ENCODE peak calls at places on chromosomes 16 and 17, in four cellular contexts. L, D, O and V are unnamed samples.

GRCh38 chr16:4918790-4919210 is 18.1 kb downstream of the PPL start:
- DNase-seq in L (no peak), D (no peak), O (no peak), V (peak; percentile 63)

GRCh38 chr16:50670476-50670875 is 10.6 kb downstream of the SNX20 start:
- DNase-seq in L (no peak), D (no peak), O (no peak), V (no peak)

GRCh38 chr16:4309833-4310266 is 6.0 kb upstream of the GLIS2 start:
- DNase-seq in L (peak; percentile 78), D (peak; percentile 88), O (peak; percentile 80), V (peak; percentile 97)

GRCh38 chr17:66185842-66186241 is 6.1 kb downstream of the CEP112 start:
- DNase-seq in L (no peak), D (no peak), O (no peak), V (no peak)

GRCh38 chr17:75645889-75646625 is 12.8 kb downstream of the SMIM5 start:
- DNase-seq in L (peak; percentile 58), D (peak; percentile 94), O (peak; percentile 90), V (peak; percentile 85)

GRCh38 chr17:57943140-57943539 is 12.1 kb downstream of the CUEDC1 start:
- DNase-seq in L (no peak), D (no peak), O (no peak), V (no peak)

GRCh38 chr16:46850619-46851555 is 19.9 kb upstream of the C16orf87 start:
- DNase-seq in L (no peak), D (no peak), O (no peak), V (no peak)

GRCh38 chr17:44362964-44363612 is 565 bp downstream of the FAM171A2 start:
- DNase-seq in L (peak; percentile 60), D (no peak), O (no peak), V (peak; percentile 82)

GRCh38 chr17:56112086-56112485 is 41.2 kb upstream of the ANKFN1 start:
- DNase-seq in L (no peak), D (no peak), O (no peak), V (no peak)

GRCh38 chr16:84362410-84362809 is 5.9 kb upstream of the ATP2C2 start:
- DNase-seq in L (no peak), D (no peak), O (no peak), V (peak; percentile 75)

GRCh38 chr16:85284138-85284897 is 172.0 kb upstream of the CIBAR2 start:
- DNase-seq in L (no peak), D (no peak), O (no peak), V (no peak)

GRCh38 chr16:10619271-10619849 is 39.0 kb upstream of the EMP2 start:
- DNase-seq in L (peak; percentile 84), D (no peak), O (peak; percentile 88), V (peak; percentile 86)

GRCh38 chr16:83995756-83996155 is 27.7 kb downstream of the NECAB2 start:
- DNase-seq in L (no peak), D (no peak), O (no peak), V (peak; percentile 76)

GRCh38 chr17:20077978-20078674 is 69.0 kb downstream of the SPECC1 start:
- DNase-seq in L (no peak), D (no peak), O (no peak), V (no peak)

GRCh38 chr16:88982286-88983084 is 5.5 kb upstream of the CBFA2T3 start:
- DNase-seq in L (peak; percentile 24), D (no peak), O (no peak), V (no peak)

GRCh38 chr16:22970191-22970845 is 156.4 kb downstream of the HS3ST2 start:
- DNase-seq in L (no peak), D (no peak), O (no peak), V (no peak)

GRCh38 chr16:35252356-35252936 is 1793.0 kb downstream of the TP53TG3F start:
- DNase-seq in L (no peak), D (no peak), O (no peak), V (no peak)

GRCh38 chr16:58638148-58639036 is 8.8 kb upstream of the CNOT1 start:
- DNase-seq in L (peak; percentile 60), D (peak; percentile 74), O (no peak), V (peak; percentile 83)

GRCh38 chr17:65592131-65592965 is 30.9 kb upstream of the AXIN2 start:
- DNase-seq in L (no peak), D (no peak), O (no peak), V (peak; percentile 69)

GRCh38 chr17:14744716-14745115 is 443.8 kb downstream of the HS3ST3B1 start:
- DNase-seq in L (no peak), D (no peak), O (no peak), V (no peak)

GRCh38 chr16:57815987-57816745 is 13.9 kb upstream of the KIFC3 start:
- DNase-seq in L (peak; percentile 95), D (peak; percentile 81), O (peak; percentile 80), V (peak; percentile 95)

GRCh38 chr17:56681561-56682266 is 88.2 kb downstream of the NOG start:
- DNase-seq in L (no peak), D (no peak), O (no peak), V (no peak)

GRCh38 chr17:61444075-61444474 is 8.1 kb upstream of the TBX4 start:
- DNase-seq in L (no peak), D (no peak), O (no peak), V (peak; percentile 45)

GRCh38 chr17:6936370-6937028 is 59.4 kb upstream of the ALOX12 start:
- DNase-seq in L (no peak), D (no peak), O (no peak), V (no peak)

GRCh38 chr17:624341-624860 is 90.2 kb downstream of the VPS53 start:
- DNase-seq in L (no peak), D (no peak), O (no peak), V (peak; percentile 61)

GRCh38 chr16:78183886-78184553 is 84.6 kb downstream of the WWOX start:
- DNase-seq in L (no peak), D (no peak), O (no peak), V (no peak)

GRCh38 chr17:10309003-10309974 is 63.5 kb downstream of the MYH13 start:
- DNase-seq in L (no peak), D (no peak), O (no peak), V (peak; percentile 42)

GRCh38 chr17:27609606-27610303 is 21.2 kb upstream of the LGALS9 start:
- DNase-seq in L (peak; percentile 67), D (peak; percentile 53), O (peak; percentile 62), V (peak; percentile 85)

GRCh38 chr17:72445055-72445991 is 324.5 kb downstream of the SOX9 start:
- DNase-seq in L (no peak), D (peak; percentile 80), O (peak; percentile 87), V (no peak)

GRCh38 chr17:71828182-71828596 is 292.6 kb upstream of the SOX9 start:
- DNase-seq in L (peak; percentile 24), D (no peak), O (no peak), V (peak; percentile 95)

GRCh38 chr17:51819341-51819740 is 339.2 kb downstream of the CA10 start:
- DNase-seq in L (no peak), D (no peak), O (no peak), V (no peak)

GRCh38 chr16:56270828-56271227 is 79.5 kb downstream of the GNAO1 start:
- DNase-seq in L (no peak), D (no peak), O (no peak), V (no peak)

GRCh38 chr16:79728048-79728922 is 127.7 kb upstream of the MAF start:
- DNase-seq in L (no peak), D (no peak), O (no peak), V (no peak)

GRCh38 chr17:74962622-74963394 is 9.8 kb downstream of the HID1 start:
- DNase-seq in L (no peak), D (no peak), O (no peak), V (no peak)

GRCh38 chr17:50563095-50563511 is 2.6 kb downstream of the CACNA1G start:
- DNase-seq in L (no peak), D (no peak), O (no peak), V (no peak)

GRCh38 chr17:16915752-16916556 is 56.0 kb downstream of the TNFRSF13B start:
- DNase-seq in L (peak; percentile 79), D (peak; percentile 67), O (peak; percentile 64), V (peak; percentile 96)
- H3K4me3 ChIP-seq in L (no peak overlapping the region), D (no peak overlapping the region), O (no peak overlapping the region), V (no peak overlapping the region)

GRCh38 chr17:59498421-59499307 is 66.7 kb upstream of the DHX40 start:
- DNase-seq in L (no peak), D (no peak), O (no peak), V (no peak)

GRCh38 chr17:59494757-59495368 is 70.5 kb upstream of the DHX40 start:
- DNase-seq in L (no peak), D (no peak), O (no peak), V (no peak)

GRCh38 chr17:59492091-59492451 is 73.3 kb upstream of the DHX40 start:
- DNase-seq in L (no peak), D (no peak), O (no peak), V (no peak)

GRCh38 chr17:59493867-59494266 is 71.5 kb upstream of the DHX40 start:
- DNase-seq in L (no peak), D (peak; percentile 17), O (no peak), V (no peak)

GRCh38 chr17:59496178-59496577 is 69.2 kb upstream of the DHX40 start:
- DNase-seq in L (no peak), D (no peak), O (no peak), V (no peak)
- H3K27ac ChIP-seq in L (no peak overlapping the region), D (no peak overlapping the region), O (no peak overlapping the region), V (no peak overlapping the region)

GRCh38 chr17:76701471-76701967 is 9.2 kb downstream of the MXRA7 start:
- DNase-seq in L (no peak), D (no peak), O (no peak), V (no peak)
- H3K4me1 ChIP-seq in L (peaks cover 46% of the 10 kb centered on the region), D (no peaks in the 10 kb centered on the region), O (peaks cover 28% of the 10 kb centered on the region), V (peaks cover 8% of the 10 kb centered on the region)

GRCh38 chr17:78723957-78724356 is 58.1 kb downstream of the CYTH1 start:
- DNase-seq in L (no peak), D (no peak), O (no peak), V (no peak)

GRCh38 chr17:78722101-78722761 is 59.8 kb downstream of the CYTH1 start:
- DNase-seq in L (peak; percentile 66), D (no peak), O (no peak), V (peak; percentile 70)

GRCh38 chr17:78724999-78725398 is 57.1 kb downstream of the CYTH1 start:
- DNase-seq in L (no peak), D (no peak), O (no peak), V (no peak)

GRCh38 chr17:78724544-78724943 is 57.5 kb downstream of the CYTH1 start:
- DNase-seq in L (no peak), D (no peak), O (no peak), V (peak; percentile 83)

DNA sequence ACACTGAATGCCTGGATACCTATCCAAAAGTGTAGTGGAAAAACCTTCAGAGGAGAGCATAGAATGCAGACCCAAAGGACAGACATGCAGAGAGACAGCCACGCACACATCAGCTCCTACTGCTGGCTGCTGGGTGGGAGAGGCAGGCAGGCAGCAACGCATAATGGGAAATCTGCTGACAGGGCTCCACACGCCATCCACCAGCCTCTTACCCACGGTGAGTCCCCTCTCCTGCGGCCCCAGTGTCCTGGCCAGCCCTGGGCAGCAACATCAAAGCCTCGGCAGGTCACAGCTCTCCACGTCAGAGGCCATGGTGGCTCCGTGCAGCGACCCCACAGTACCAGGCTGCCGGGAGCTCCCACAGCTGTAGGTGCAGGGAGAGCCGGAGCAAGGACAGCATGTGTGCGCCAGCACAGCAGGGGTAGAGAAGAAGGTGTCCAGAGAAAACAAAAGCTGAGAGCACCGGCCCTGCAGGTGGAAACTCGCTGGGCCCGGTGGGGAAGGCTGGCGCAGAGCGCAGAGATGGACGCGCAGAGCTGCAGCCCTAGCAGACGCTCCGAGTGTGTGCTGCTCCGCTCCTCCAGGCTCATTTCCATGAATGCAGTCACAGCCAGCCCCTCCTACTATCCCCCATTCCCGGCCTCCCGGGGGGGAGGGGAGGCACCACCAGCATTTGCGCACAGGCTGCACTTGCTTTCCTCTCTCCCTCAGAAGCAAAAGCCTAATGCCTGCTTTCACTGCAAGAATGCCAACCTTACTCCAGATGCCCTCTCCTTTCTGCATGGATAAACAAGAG is 58.9 kb downstream of the CYTH1 start:
- DNase-seq in L (peak; percentile 81), D (no peak), O (no peak), V (peak; percentile 95)
- H3K4me3 ChIP-seq in L (peak overlapping the region; percentile 43), D (no peak overlapping the region), O (peak overlapping the region; percentile 20), V (peak overlapping the region; percentile 79)

GRCh38 chr17:39144414-39144813 is 7.0 kb downstream of the PLXDC1 start:
- DNase-seq in L (peak; percentile 94), D (no peak), O (peak; percentile 62), V (no peak)
- H3K27ac ChIP-seq in L (peak overlapping the region; percentile 26), D (no peak overlapping the region), O (peak overlapping the region; percentile 6), V (no peak overlapping the region)